ENCODE peak calls at places on chromosomes 4 and X, in eight cellular contexts. One of them, this sample, is unnamed.

GRCh38 chrX:130799393-130799792 is 103.6 kb downstream of the ENOX2 start:
- DNase-seq in epithelial cell of esophagus: peak; percentile 47
- DNase-seq in IMR-90: peak; percentile 32
- DNase-seq in BJ: no peak
- DNase-seq in aorta: no peak
- DNase-seq in cerebellar cortex: no peak
- DNase-seq in GM23338: no peak
- DNase-seq in CD8-positive, alpha-beta T cell: no peak
- DNase-seq in this sample: no peak

GRCh38 chrX:114584434-114584943 is 603 bp downstream of the HTR2C start:
- DNase-seq in epithelial cell of esophagus: no peak
- DNase-seq in IMR-90: no peak
- DNase-seq in BJ: no peak
- DNase-seq in aorta: peak; percentile 46
- DNase-seq in cerebellar cortex: no peak
- DNase-seq in GM23338: peak; percentile 63
- DNase-seq in CD8-positive, alpha-beta T cell: no peak
- DNase-seq in this sample: no peak

GRCh38 chr4:25440478-25441030 is 63.5 kb downstream of the ANAPC4 start:
- DNase-seq in epithelial cell of esophagus: no peak
- DNase-seq in IMR-90: no peak
- DNase-seq in BJ: no peak
- DNase-seq in aorta: peak; percentile 58
- DNase-seq in cerebellar cortex: peak; percentile 57
- DNase-seq in GM23338: no peak
- DNase-seq in CD8-positive, alpha-beta T cell: no peak
- DNase-seq in this sample: no peak

GRCh38 chr4:76384052-76384451 is 36.9 kb downstream of the CCDC158 start:
- DNase-seq in epithelial cell of esophagus: peak; percentile 85
- DNase-seq in IMR-90: no peak
- DNase-seq in BJ: no peak
- DNase-seq in aorta: no peak
- DNase-seq in cerebellar cortex: no peak
- DNase-seq in GM23338: no peak
- DNase-seq in CD8-positive, alpha-beta T cell: no peak
- DNase-seq in this sample: no peak

GRCh38 chr4:41160010-41160789 is 54.1 kb downstream of the APBB2 start:
- DNase-seq in epithelial cell of esophagus: peak; percentile 99
- DNase-seq in IMR-90: peak; percentile 96
- DNase-seq in BJ: peak; percentile 52
- DNase-seq in aorta: no peak
- DNase-seq in cerebellar cortex: no peak
- DNase-seq in GM23338: no peak
- DNase-seq in CD8-positive, alpha-beta T cell: no peak
- DNase-seq in this sample: no peak

GRCh38 chr4:184733654-184734524 is at the start of gene CENPU:
- DNase-seq in epithelial cell of esophagus: peak; percentile 99
- DNase-seq in IMR-90: peak; percentile 98
- DNase-seq in BJ: peak; percentile 77
- DNase-seq in aorta: peak; percentile 97
- DNase-seq in cerebellar cortex: peak; percentile 98
- DNase-seq in GM23338: peak; percentile 99
- DNase-seq in CD8-positive, alpha-beta T cell: peak; percentile 97
- DNase-seq in this sample: peak; percentile 91

GRCh38 chr4:147683172-147683571 is 791 bp downstream of the PRMT9 start:
- DNase-seq in epithelial cell of esophagus: peak; percentile 29
- DNase-seq in IMR-90: peak; percentile 32
- DNase-seq in BJ: no peak
- DNase-seq in aorta: no peak
- DNase-seq in cerebellar cortex: peak; percentile 47
- DNase-seq in GM23338: peak; percentile 11
- DNase-seq in CD8-positive, alpha-beta T cell: no peak
- DNase-seq in this sample: no peak

GRCh38 chr4:7424553-7425111 is 10.1 kb downstream of the PSAPL1 start:
- DNase-seq in epithelial cell of esophagus: no peak
- DNase-seq in IMR-90: no peak
- DNase-seq in BJ: no peak
- DNase-seq in aorta: no peak
- DNase-seq in cerebellar cortex: no peak
- DNase-seq in GM23338: no peak
- DNase-seq in CD8-positive, alpha-beta T cell: no peak
- DNase-seq in this sample: no peak

GRCh38 chrX:40867352-40867751 is 132.0 kb upstream of the MED14 start:
- DNase-seq in epithelial cell of esophagus: peak; percentile 76
- DNase-seq in IMR-90: peak; percentile 39
- DNase-seq in BJ: no peak
- DNase-seq in aorta: no peak
- DNase-seq in cerebellar cortex: no peak
- DNase-seq in GM23338: no peak
- DNase-seq in CD8-positive, alpha-beta T cell: no peak
- DNase-seq in this sample: no peak

GRCh38 chr4:2354127-2354526 is 64.3 kb downstream of the ZFYVE28 start:
- DNase-seq in epithelial cell of esophagus: no peak
- DNase-seq in IMR-90: no peak
- DNase-seq in BJ: no peak
- DNase-seq in aorta: no peak
- DNase-seq in cerebellar cortex: no peak
- DNase-seq in GM23338: peak; percentile 67
- DNase-seq in CD8-positive, alpha-beta T cell: peak; percentile 67
- DNase-seq in this sample: no peak

GRCh38 chrX:15334561-15334960 is 762 bp downstream of the PIGA start:
- DNase-seq in epithelial cell of esophagus: peak; percentile 81
- DNase-seq in IMR-90: peak; percentile 23
- DNase-seq in BJ: no peak
- DNase-seq in aorta: no peak
- DNase-seq in cerebellar cortex: no peak
- DNase-seq in GM23338: no peak
- DNase-seq in CD8-positive, alpha-beta T cell: no peak
- DNase-seq in this sample: no peak

GRCh38 chr4:147518846-147519767 is 38.2 kb downstream of the EDNRA start:
- DNase-seq in epithelial cell of esophagus: peak; percentile 84
- DNase-seq in IMR-90: peak; percentile 86
- DNase-seq in BJ: no peak
- DNase-seq in aorta: peak; percentile 63
- DNase-seq in cerebellar cortex: peak; percentile 48
- DNase-seq in GM23338: peak; percentile 84
- DNase-seq in CD8-positive, alpha-beta T cell: no peak
- DNase-seq in this sample: peak; percentile 3

GRCh38 chr4:2785613-2786012 is 7.3 kb upstream of the SH3BP2 start:
- DNase-seq in epithelial cell of esophagus: no peak
- DNase-seq in IMR-90: no peak
- DNase-seq in BJ: no peak
- DNase-seq in aorta: no peak
- DNase-seq in cerebellar cortex: no peak
- DNase-seq in GM23338: no peak
- DNase-seq in CD8-positive, alpha-beta T cell: peak; percentile 51
- DNase-seq in this sample: no peak

GRCh38 chr4:164761233-164761632 is 7.3 kb downstream of the SMIM31 start:
- DNase-seq in epithelial cell of esophagus: no peak
- DNase-seq in IMR-90: no peak
- DNase-seq in BJ: no peak
- DNase-seq in aorta: no peak
- DNase-seq in cerebellar cortex: no peak
- DNase-seq in GM23338: no peak
- DNase-seq in CD8-positive, alpha-beta T cell: no peak
- DNase-seq in this sample: no peak